ENCODE peak calls at places on chromosomes 3 and 15, in ten cellular contexts. G is WTC11; P is breast epithelium; W is left ventricle myocardium inferior; N is brain microvascular endothelial cell; A is foreskin fibroblast; O is CD4-positive, alpha-beta T cell; H is BE2C; S is activated B cell treated with CpG ODN at 0.5 μM for 24 hours; D is heart left ventricle. E is an unnamed sample.

GRCh38 chr3:15198686-15199085 is 7.4 kb upstream of the CAPN7 start:
- DNase-seq in H (no peak), W (no peak), P (no peak), S (no peak), D (no peak), G (no peak), A (no peak), O (no peak), N (no peak), E (no peak)

GRCh38 chr3:104977719-104978118 is 389.0 kb upstream of the ALCAM start:
- DNase-seq in O (no peak), N (no peak), W (no peak), S (no peak), P (no peak), G (no peak), H (no peak), A (no peak), D (no peak), E (no peak)

GRCh38 chr3:47857151-47857550 is 54.2 kb downstream of the DHX30 start:
- DNase-seq in D (no peak), G (no peak), H (no peak), N (no peak), A (no peak), O (no peak), P (no peak), W (no peak), S (no peak), E (no peak)

GRCh38 chr3:27521179-27521871 is 37.1 kb upstream of the SLC4A7 start:
- DNase-seq in N (peak), W (no peak), A (peak), S (no peak), D (no peak), P (no peak), G (no peak), O (no peak), H (peak), E (peak)

GRCh38 chr15:101210058-101210457 is 41.8 kb downstream of the CHSY1 start:
- DNase-seq in D (no peak), O (no peak), A (no peak), G (no peak), N (no peak), W (no peak), H (no peak), P (no peak), S (no peak), E (no peak)

GRCh38 chr15:100720406-100720967 is 118.1 kb downstream of the ASB7 start:
- DNase-seq in D (no peak), P (peak), O (no peak), A (no peak), N (no peak), W (no peak), G (no peak), S (no peak), H (no peak), E (no peak)

GRCh38 chr15:69064649-69065048 is 50.2 kb downstream of the NOX5 start:
- DNase-seq in G (peak), P (no peak), D (no peak), S (no peak), W (no peak), O (no peak), A (no peak), H (no peak), N (no peak), E (no peak)

GRCh38 chr3:63709576-63709975 is 57.1 kb downstream of the SNTN start:
- DNase-seq in P (no peak), H (no peak), A (no peak), N (no peak), G (no peak), O (no peak), W (no peak), S (no peak), D (no peak), E (no peak)

GRCh38 chr3:128490650-128491070 is 2.3 kb downstream of the GATA2 start:
- DNase-seq in G (no peak), N (no peak), H (no peak), D (no peak), S (no peak), P (no peak), O (no peak), A (peak), W (no peak), E (no peak)

GRCh38 chr15:57156210-57156887 is 220.0 kb upstream of the CGNL1 start:
- DNase-seq in D (no peak), W (no peak), O (no peak), G (no peak), S (no peak), N (no peak), H (peak), A (peak), P (no peak), E (no peak)

GRCh38 chr15:90425726-90426346 is 37.8 kb downstream of the IQGAP1 start:
- DNase-seq in H (no peak), D (no peak), N (no peak), A (no peak), P (no peak), S (no peak), G (no peak), W (no peak), O (no peak), E (no peak)

GRCh38 chr3:130480736-130481135 is 36.2 kb upstream of the COL6A6 start:
- DNase-seq in P (no peak), N (peak), H (peak), W (no peak), S (no peak), G (peak), O (no peak), A (peak), D (peak), E (no peak)
- TF ChIP-seq CTCF in P (no peak), N (peak), H (peak), W (peak), S (no peak), G (peak), O (no peak), A (peak), D (peak), E (no peak)

DNA sequence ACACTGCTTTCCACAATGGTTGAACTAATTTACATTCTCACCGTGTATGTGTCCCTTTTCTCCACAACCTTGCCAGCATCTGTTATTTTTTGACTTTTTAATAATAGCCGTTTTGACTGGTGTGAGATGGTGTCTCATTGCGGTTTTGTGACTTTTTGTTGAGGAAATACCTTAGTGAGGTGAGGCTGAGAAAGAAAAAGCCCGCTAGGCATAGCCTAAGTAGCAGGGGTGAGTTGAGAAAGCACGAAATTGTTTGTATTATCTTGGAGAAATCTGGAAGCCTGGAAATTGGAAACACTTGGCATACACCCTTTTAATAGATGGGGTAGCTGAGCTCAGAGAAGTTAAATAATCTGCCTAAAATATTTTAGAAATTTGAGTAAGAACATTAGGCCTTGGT is 61.5 kb upstream of the CFAP161 start:
- DNase-seq in S (no peak), G (no peak), N (no peak), H (no peak), P (no peak), A (no peak), W (no peak), D (no peak), O (no peak), E (no peak)
- TF ChIP-seq CTCF in S (no peak), G (no peak), N (no peak), H (no peak), P (no peak), A (no peak), W (no peak), D (no peak), O (no peak), E (no peak)

GRCh38 chr3:10732292-10732691 is 83.7 kb upstream of the SLC6A11 start:
- DNase-seq in A (no peak), O (no peak), S (no peak), D (no peak), W (no peak), G (no peak), H (no peak), P (no peak), N (no peak), E (no peak)

GRCh38 chr3:10738688-10739372 is 77.2 kb upstream of the SLC6A11 start:
- DNase-seq in H (peak), W (peak), G (peak), D (peak), O (peak), P (peak), A (peak), S (peak), N (peak), E (no peak)

GRCh38 chr3:10737785-10738184 is 78.2 kb upstream of the SLC6A11 start:
- DNase-seq in N (no peak), P (no peak), G (no peak), W (no peak), S (no peak), A (no peak), H (no peak), O (no peak), D (no peak), E (no peak)

GRCh38 chr3:10729439-10729838 is 86.6 kb upstream of the SLC6A11 start:
- DNase-seq in G (no peak), H (no peak), D (no peak), P (no peak), A (no peak), W (no peak), S (no peak), O (no peak), N (no peak), E (no peak)

DNA sequence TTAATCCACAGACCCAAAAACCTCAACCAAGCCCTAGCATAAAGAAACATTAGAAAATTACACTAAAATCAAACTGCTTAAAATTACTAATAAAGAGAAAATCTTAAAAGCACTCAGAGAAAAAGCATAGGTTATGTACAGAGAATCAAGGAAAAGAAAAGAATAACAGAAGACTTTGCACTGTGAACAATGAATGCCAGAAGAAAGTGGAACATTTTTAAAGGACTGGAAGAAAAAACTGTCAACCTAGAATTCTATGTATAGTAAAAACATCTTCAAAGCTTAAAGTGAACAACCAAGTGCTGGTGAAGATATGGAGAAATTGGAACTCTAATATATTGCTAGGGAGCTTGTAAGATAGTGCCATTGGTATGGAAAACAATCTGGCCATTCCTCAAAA is 82.7 kb upstream of the SLC6A11 start:
- DNase-seq in S (no peak), G (no peak), W (no peak), A (no peak), N (no peak), H (no peak), P (no peak), D (no peak), O (no peak), E (no peak)
- TF ChIP-seq CTCF in S (no peak), G (no peak), W (no peak), A (no peak), N (no peak), H (no peak), P (no peak), D (no peak), O (no peak), E (no peak)

DNA sequence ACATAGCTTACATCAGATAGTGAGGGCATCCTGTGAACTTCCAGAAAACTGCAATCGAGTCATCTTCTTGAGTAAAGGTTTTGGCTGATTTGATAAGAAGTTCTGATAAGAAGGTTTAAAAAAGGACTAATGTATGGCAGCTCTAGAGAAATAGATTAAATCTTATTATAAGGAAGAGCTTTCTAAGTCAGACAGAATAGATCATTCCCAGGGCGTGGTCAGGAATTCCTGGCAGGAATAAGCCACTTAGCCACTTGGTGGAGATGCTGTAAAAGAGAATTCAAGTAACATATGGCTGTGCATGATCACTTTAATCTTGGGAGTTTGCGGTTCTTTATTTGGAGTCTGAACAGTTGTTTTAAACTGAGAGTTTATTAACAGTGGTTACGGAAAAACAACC is 17.4 kb downstream of the PGBD4 start:
- DNase-seq in P (no peak), H (no peak), N (no peak), A (peak), D (no peak), O (no peak), W (no peak), G (no peak), S (no peak), E (no peak)
- TF ChIP-seq CTCF in P (no peak), H (no peak), N (peak), A (no peak), D (no peak), O (no peak), W (no peak), G (no peak), S (no peak), E (no peak)

GRCh38 chr3:139552632-139553335 is 13.2 kb upstream of the RBP1 start:
- DNase-seq in H (no peak), P (no peak), D (no peak), G (no peak), O (no peak), W (no peak), A (no peak), S (no peak), N (no peak), E (no peak)
- TF ChIP-seq CTCF in H (no peak), P (no peak), D (no peak), G (no peak), O (no peak), W (no peak), A (no peak), S (no peak), N (no peak), E (no peak)

GRCh38 chr15:72732554-72732953 is 46.5 kb downstream of the BBS4 start:
- DNase-seq in G (no peak), S (no peak), N (no peak), W (no peak), A (no peak), D (no peak), O (no peak), H (no peak), P (no peak), E (no peak)
- TF ChIP-seq CTCF in G (no peak), S (no peak), N (peak), W (no peak), A (no peak), D (no peak), O (no peak), H (peak), P (no peak), E (no peak)

GRCh38 chr3:126343675-126344074 is 13.5 kb downstream of the KLF15 start:
- DNase-seq in W (peak), P (peak), D (peak), A (no peak), N (no peak), O (no peak), G (peak), S (peak), H (no peak), E (no peak)

GRCh38 chr3:126342211-126342610 is 15.0 kb downstream of the KLF15 start:
- DNase-seq in G (peak), O (no peak), H (no peak), D (peak), S (no peak), P (peak), A (no peak), N (no peak), W (no peak), E (no peak)

GRCh38 chr3:126341755-126342150 is 15.5 kb downstream of the KLF15 start:
- DNase-seq in S (no peak), D (peak), H (no peak), P (peak), N (no peak), O (no peak), W (no peak), G (peak), A (no peak), E (no peak)

GRCh38 chr3:126344380-126345041 is 12.7 kb downstream of the KLF15 start:
- DNase-seq in O (no peak), N (no peak), A (no peak), G (peak), H (no peak), P (peak), W (no peak), S (peak), D (peak), E (no peak)

DNA sequence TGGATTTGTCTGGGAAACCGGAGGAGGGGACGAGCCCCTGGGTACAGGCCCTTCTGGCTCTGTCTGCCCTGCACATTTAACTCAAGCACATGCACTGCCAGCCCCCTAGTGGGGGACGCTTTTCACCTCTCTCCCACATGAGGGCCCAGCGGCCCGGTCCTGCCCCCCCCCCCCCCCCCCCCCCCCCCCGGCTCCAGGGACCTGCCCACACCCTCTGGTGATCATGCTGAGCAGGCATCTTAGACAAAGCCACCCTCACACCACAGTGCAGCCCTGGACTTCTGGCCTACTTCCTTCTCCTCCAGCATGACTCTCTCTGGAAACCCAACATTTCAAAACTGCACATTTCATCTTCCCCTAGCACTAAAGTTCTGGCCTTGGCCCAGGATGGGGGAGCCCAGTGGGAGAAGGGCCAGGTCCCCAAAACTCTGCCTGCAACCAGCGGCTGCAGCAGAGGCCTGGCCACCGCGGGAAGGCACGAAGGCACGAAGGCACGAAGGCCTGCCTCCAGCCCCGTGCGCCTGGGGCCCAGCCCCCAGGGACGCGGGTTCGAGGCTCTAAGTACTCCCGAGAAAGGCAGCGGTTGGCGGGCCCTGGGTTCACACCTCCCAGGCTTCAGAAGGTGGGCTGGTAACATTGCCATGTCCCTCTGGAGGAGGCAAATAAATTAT is 14.1 kb downstream of the KLF15 start:
- DNase-seq in H (peak), G (peak), O (no peak), P (peak), A (peak), W (no peak), S (peak), N (no peak), D (peak), E (no peak)
- TF ChIP-seq CTCF in H (peak), G (no peak), O (no peak), P (no peak), A (no peak), W (no peak), S (no peak), N (peak), D (no peak), E (no peak)

GRCh38 chr3:88058322-88058592 is 548 bp downstream of the CGGBP1 start:
- DNase-seq in O (no peak), G (peak), W (no peak), D (no peak), P (no peak), S (no peak), N (no peak), H (no peak), A (no peak), E (no peak)

GRCh38 chr3:88061749-88062148 is 2.7 kb downstream of the ZNF654 start:
- DNase-seq in D (no peak), S (no peak), H (no peak), P (no peak), O (no peak), N (no peak), A (peak), G (no peak), W (no peak), E (no peak)

GRCh38 chr3:88059380-88060160 is 515 bp downstream of the ZNF654 start:
- DNase-seq in A (peak), N (no peak), S (peak), P (no peak), H (no peak), G (no peak), W (no peak), D (no peak), O (no peak), E (no peak)

GRCh38 chr3:88058593-88059379 is at the start of the genes CGGBP1 and ZNF654:
- DNase-seq in D (peak), P (peak), G (peak), A (peak), S (peak), H (peak), N (peak), O (peak), W (peak), E (peak)

GRCh38 chr3:88057650-88058321 is 1.0 kb downstream of the CGGBP1 start:
- DNase-seq in D (no peak), N (peak), G (no peak), A (peak), S (no peak), P (no peak), O (no peak), H (no peak), W (no peak), E (no peak)
- TF ChIP-seq CTCF in D (peak), N (no peak), G (no peak), A (peak), S (no peak), P (no peak), O (peak), H (peak), W (no peak), E (no peak)

E was measured in CD14-positive monocyte.